ENCODE peak calls at places on chromosomes 4 and X, in seven cellular contexts. R, O, U, K, X, H and M are unnamed samples.
A peak's percentile ranks its signal among the peaks of the same experiment; 100 is the strongest.

GRCh38 chr4:2059034-2059725 is at the start of gene NAT8L:
- DNase-seq in U (no peak), H (no peak), X (no peak), R (no peak), O (no peak), K (no peak), M (no peak)

GRCh38 chr4:89562715-89563114 is 255.1 kb upstream of the GPRIN3 start:
- DNase-seq in O (no peak), X (no peak), H (peak; percentile 20), U (peak; percentile 23), K (no peak), R (no peak), M (no peak)

GRCh38 chr4:109998867-109999303 is 86.2 kb downstream of the EGF start:
- DNase-seq in H (peak; percentile 71), U (peak; percentile 38), X (peak; percentile 79), K (peak; percentile 73), R (no peak), O (no peak), M (peak; percentile 66)

GRCh38 chrX:10146350-10146749 is 10.4 kb upstream of the CLCN4 start:
- DNase-seq in O (no peak), H (no peak), K (no peak), R (no peak), X (no peak), U (no peak), M (no peak)

GRCh38 chr4:13705521-13706035 is 78.1 kb upstream of the BOD1L1 start:
- DNase-seq in H (no peak), R (peak; percentile 42), X (no peak), K (no peak), O (peak; percentile 61), U (no peak), M (no peak)

GRCh38 chr4:113636877-113637276 is 124.7 kb downstream of the CAMK2D start:
- DNase-seq in X (peak; percentile 55), K (no peak), U (no peak), R (no peak), H (peak; percentile 71), O (no peak), M (no peak)

GRCh38 chrX:100358766-100359165 is 51.3 kb downstream of the PCDH19 start:
- DNase-seq in O (no peak), H (no peak), X (no peak), U (no peak), K (no peak), R (no peak), M (no peak)

GRCh38 chr4:172982151-172982590 is 186.4 kb upstream of the GALNT7 start:
- DNase-seq in R (no peak), O (no peak), H (peak; percentile 95), U (peak; percentile 92), K (no peak), X (peak; percentile 96), M (peak; percentile 91)

GRCh38 chrX:43882294-43882681 is at the start of gene MAOB:
- DNase-seq in R (no peak), X (no peak), U (no peak), H (no peak), O (peak; percentile 33), K (peak; percentile 63), M (no peak)

GRCh38 chr4:998096-998691 is 5.0 kb upstream of the SLC26A1 start:
- DNase-seq in U (no peak), O (no peak), K (no peak), X (no peak), R (no peak), H (no peak), M (no peak)

GRCh38 chrX:71245159-71245558 is 8.8 kb downstream of the ZMYM3 start:
- DNase-seq in R (no peak), X (no peak), O (no peak), K (no peak), H (no peak), U (no peak), M (no peak)

GRCh38 chrX:74251006-74251930 is 52.7 kb upstream of the ZCCHC13 start:
- DNase-seq in K (peak; percentile 80), O (peak; percentile 15), R (peak; percentile 24), H (peak; percentile 50), X (peak; percentile 50), U (peak; percentile 52), M (peak; percentile 14)

GRCh38 chr4:55405073-55405472 is 9.3 kb downstream of the TMEM165 start:
- DNase-seq in R (no peak), O (no peak), U (no peak), X (no peak), K (no peak), H (no peak), M (no peak)

GRCh38 chrX:41198410-41198809 is 113.2 kb downstream of the USP9X start:
- DNase-seq in H (no peak), R (no peak), X (no peak), U (no peak), K (no peak), O (no peak), M (no peak)

DNA sequence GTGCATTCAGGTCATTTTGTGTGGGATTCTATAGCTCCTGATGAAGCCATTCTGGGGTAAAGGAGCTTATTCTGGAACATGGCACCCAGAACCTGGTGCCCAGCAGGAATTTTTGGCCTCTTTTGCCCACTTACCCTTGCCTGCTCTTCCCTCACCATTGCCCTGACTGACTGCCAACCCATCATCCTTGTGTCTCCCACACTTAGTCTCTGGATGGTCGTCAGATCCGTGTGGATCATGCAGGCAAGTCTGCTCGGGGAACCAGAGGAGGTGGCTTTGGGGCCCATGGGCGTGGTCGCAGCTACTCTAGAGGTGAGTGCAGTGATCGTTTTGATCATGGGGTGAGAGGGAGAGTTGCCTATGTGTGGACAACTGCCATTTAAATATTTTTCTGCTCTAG is 1.8 kb downstream of the RBM3 start:
- DNase-seq in K (no peak), O (no peak), U (no peak), H (no peak), X (no peak), R (no peak), M (no peak)
- H3K4me3 ChIP-seq in K (peak overlapping the region; percentile 21), O (peak overlapping the region; percentile 90), U (peak overlapping the region; percentile 90), H (peak overlapping the region; percentile 97), X (peak overlapping the region; percentile 80), R (peak overlapping the region; percentile 61), M (peak overlapping the region; percentile 91)

GRCh38 chr4:81215936-81216335 is 914 bp upstream of the PRKG2 start:
- DNase-seq in O (no peak), R (no peak), X (no peak), U (no peak), K (no peak), H (peak; percentile 71), M (no peak)

GRCh38 chr4:81214144-81214517 is 891 bp downstream of the PRKG2 start:
- DNase-seq in K (no peak), R (no peak), H (no peak), O (no peak), U (no peak), X (no peak), M (no peak)

GRCh38 chr4:81213671-81214070 is 1.4 kb downstream of the PRKG2 start:
- DNase-seq in X (peak; percentile 38), H (peak; percentile 42), R (no peak), U (no peak), O (no peak), K (no peak), M (no peak)

GRCh38 chr4:81214518-81215218 is 354 bp downstream of the PRKG2 start:
- DNase-seq in X (peak; percentile 46), H (peak; percentile 54), U (no peak), O (peak; percentile 19), K (no peak), R (peak; percentile 30), M (no peak)

DNA sequence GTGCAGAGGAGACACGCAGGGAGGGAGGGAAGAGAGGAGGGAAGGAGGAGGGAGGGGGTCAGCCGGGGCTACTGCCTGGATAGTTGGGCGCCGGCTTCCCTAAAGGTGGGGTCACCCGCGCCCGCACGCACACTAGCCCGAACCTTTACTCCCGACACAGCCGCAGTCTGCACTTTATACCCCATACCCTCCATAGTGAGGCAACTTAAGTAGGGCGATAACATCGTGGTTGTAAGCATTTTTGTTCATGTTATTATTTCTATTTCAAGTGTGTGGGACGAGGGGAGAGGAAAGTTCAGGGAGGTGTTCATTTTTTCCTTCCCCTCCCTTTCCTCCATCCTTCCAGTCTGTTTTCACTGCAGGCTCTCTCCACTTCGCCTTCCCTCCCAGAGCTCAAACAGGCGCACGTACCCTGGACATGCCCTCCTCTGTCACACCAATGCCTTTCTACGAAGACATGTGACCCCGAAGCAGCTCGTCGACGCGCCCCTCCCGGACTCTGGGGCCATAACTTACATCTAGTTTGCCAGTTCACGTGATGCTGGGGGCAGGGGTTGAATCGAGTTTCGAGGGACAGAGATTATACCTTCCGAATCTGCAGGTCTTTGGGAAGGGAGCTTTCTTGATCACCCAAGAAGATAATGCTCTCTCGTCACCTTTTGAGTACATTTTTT is at the start of gene PRKG2:
- DNase-seq in O (peak; percentile 35), X (peak; percentile 37), K (no peak), R (peak; percentile 53), H (peak; percentile 73), U (no peak), M (no peak)
- H3K4me3 ChIP-seq in O (peak within 1 kb of the TSS; percentile 51), X (peak within 1 kb of the TSS; percentile 60), K (no peak within 1 kb of the TSS), R (peak within 1 kb of the TSS; percentile 58), H (peak within 1 kb of the TSS; percentile 72), U (peak within 1 kb of the TSS; percentile 51), M (peak within 1 kb of the TSS; percentile 25)

GRCh38 chrX:45517090-45517973 is 316.7 kb upstream of the DIPK2B start:
- DNase-seq in X (peak; percentile 78), U (peak; percentile 77), K (peak; percentile 16), H (peak; percentile 73), R (no peak), O (no peak), M (no peak)

GRCh38 chrX:45518552-45518951 is 317.9 kb upstream of the DIPK2B start:
- DNase-seq in H (no peak), X (no peak), U (no peak), R (no peak), K (no peak), O (no peak), M (no peak)

GRCh38 chrX:45513042-45513441 is 312.4 kb upstream of the DIPK2B start:
- DNase-seq in X (no peak), R (no peak), K (peak; percentile 15), H (no peak), U (no peak), O (no peak), M (no peak)

GRCh38 chrX:45515262-45516215 is 314.9 kb upstream of the DIPK2B start:
- DNase-seq in U (peak; percentile 91), O (peak; percentile 43), K (peak; percentile 71), R (peak; percentile 83), H (peak; percentile 95), X (peak; percentile 96), M (peak; percentile 77)
- H3K4me3 ChIP-seq in U (no peak overlapping the region), O (no peak overlapping the region), K (no peak overlapping the region), R (no peak overlapping the region), H (peak overlapping the region; percentile 32), X (no peak overlapping the region), M (no peak overlapping the region)

DNA sequence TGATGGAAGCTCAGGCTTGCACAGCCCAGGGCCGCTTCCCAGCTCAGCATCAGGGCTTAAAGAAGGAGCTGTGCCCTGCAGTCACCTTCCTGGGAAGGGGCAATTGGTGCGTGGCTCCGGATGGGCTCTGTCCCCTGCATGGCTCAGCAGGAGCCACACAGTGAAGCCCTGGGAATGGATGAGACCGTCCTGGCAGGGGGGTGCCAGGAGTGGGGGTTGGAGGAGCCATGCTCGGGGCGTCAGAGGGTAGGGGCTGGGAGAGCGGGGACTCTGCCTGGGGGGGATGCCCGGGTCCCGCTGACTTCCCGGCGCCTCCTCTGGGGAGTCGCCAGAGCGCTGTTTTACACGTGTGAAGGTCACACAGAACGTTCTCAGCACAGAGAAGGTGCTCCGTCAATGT is 184.1 kb downstream of the AFAP1 start:
- DNase-seq in X (no peak), O (no peak), U (no peak), R (no peak), H (no peak), K (no peak), M (no peak)
- H3K4me3 ChIP-seq in X (no peak overlapping the region), O (no peak overlapping the region), U (no peak overlapping the region), R (no peak overlapping the region), H (no peak overlapping the region), K (no peak overlapping the region), M (no peak overlapping the region)